ENCODE peak calls at places on chromosome 19, in four cellular contexts. K, Q, S and U are unnamed samples.

GRCh38 chr19:17766543-17767131 is 15.4 kb downstream of the FCHO1 start:
- DNase-seq in Q (peak; percentile 70), S (peak; percentile 92), K (peak; percentile 88), U (peak; percentile 96)

GRCh38 chr19:17686592-17687042 is 1.5 kb downstream of the UNC13A start:
- DNase-seq in Q (peak; percentile 51), S (peak; percentile 37), K (peak; percentile 76), U (peak; percentile 95)

GRCh38 chr19:31432411-31432810 is 83.2 kb upstream of the TSHZ3 start:
- DNase-seq in Q (no peak), S (no peak), K (no peak), U (no peak)

GRCh38 chr19:27885361-27885760 is 1327.6 kb downstream of the UQCRFS1 start:
- DNase-seq in S (no peak), K (no peak), Q (no peak), U (peak; percentile 45)

GRCh38 chr19:6725513-6726231 is 5.2 kb upstream of the C3 start:
- DNase-seq in K (peak; percentile 45), S (no peak), Q (no peak), U (no peak)

GRCh38 chr19:45290381-45290931 is 32.2 kb downstream of the CKM start:
- DNase-seq in Q (no peak), K (peak; percentile 34), S (no peak), U (no peak)

GRCh38 chr19:16470911-16471811 is 609 bp downstream of the EPS15L1 start:
- DNase-seq in K (peak; percentile 93), S (peak; percentile 39), Q (no peak), U (peak; percentile 64)

GRCh38 chr19:14082675-14082960 is 3.0 kb downstream of the C19orf67 start:
- DNase-seq in Q (no peak), K (no peak), S (no peak), U (no peak)

GRCh38 chr19:52270266-52270885 is 989 bp downstream of the ZNF766 start:
- DNase-seq in S (peak; percentile 37), K (peak; percentile 82), Q (no peak), U (peak; percentile 53)

GRCh38 chr19:4140237-4140711 is 13.2 kb upstream of the CREB3L3 start:
- DNase-seq in S (peak; percentile 83), Q (no peak), K (peak; percentile 94), U (peak; percentile 78)

GRCh38 chr19:51689751-51690358 is 3.3 kb upstream of the SPACA6 start:
- DNase-seq in S (peak; percentile 69), Q (peak; percentile 46), K (peak; percentile 84), U (peak; percentile 92)

GRCh38 chr19:45975296-45975695 is 1.6 kb upstream of the NOVA2 start:
- DNase-seq in K (no peak), S (no peak), Q (no peak), U (no peak)

GRCh38 chr19:38867176-38867780 is 10.8 kb downstream of the RINL start:
- DNase-seq in S (no peak), Q (no peak), K (no peak), U (no peak)

GRCh38 chr19:38868551-38868950 is 9.5 kb downstream of the RINL start:
- DNase-seq in K (no peak), S (no peak), Q (no peak), U (no peak)

GRCh38 chr19:38870612-38871011 is 7.5 kb downstream of the RINL start:
- DNase-seq in S (no peak), Q (no peak), K (peak; percentile 65), U (no peak)

GRCh38 chr19:38869160-38869835 is 8.8 kb downstream of the RINL start:
- DNase-seq in Q (no peak), S (no peak), K (peak; percentile 86), U (no peak)

DNA sequence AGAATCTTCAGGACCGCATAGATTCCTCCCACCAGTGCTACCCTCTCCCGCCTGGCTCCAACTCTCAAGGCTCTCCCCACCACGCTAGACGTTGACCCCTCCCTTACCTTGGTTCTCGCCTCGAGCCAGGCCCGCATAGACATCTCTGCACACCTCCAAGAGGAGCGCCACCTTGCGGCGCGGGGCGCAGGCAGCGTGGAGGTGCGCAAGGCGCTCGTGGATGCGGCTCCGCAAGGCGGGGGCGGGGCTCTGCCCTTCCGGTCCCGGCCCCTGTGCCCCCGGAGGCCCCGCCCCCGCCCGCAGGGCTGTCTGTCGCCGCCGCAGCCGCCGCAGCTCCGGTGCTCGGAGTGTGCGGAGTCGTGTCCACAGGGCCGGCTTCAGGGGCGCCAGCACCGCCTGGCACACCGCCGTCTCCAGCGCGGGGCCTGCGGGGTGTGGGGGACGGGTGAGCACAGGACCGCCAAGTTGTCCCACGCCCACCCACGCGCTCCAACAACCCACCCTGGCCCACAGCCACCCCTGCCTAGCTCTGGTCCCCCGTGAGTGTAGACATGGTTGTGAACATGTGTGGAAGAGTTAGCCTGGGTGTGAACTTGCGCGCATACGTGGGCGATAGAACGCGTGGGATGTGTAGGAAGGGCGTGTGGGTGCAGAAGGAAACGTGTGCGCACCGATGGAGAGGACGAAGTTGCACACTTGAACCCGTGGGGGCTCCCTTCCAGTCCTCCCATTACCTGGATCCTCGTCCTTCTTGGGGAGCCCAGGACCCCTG is 8.1 kb downstream of the RINL start:
- DNase-seq in K (peak; percentile 89), Q (peak; percentile 79), S (peak; percentile 86), U (peak; percentile 91)
- TF ChIP-seq CTCF in K (peak; percentile 62), Q (peak; percentile 83), S (peak; percentile 77), U (peak; percentile 91)

DNA sequence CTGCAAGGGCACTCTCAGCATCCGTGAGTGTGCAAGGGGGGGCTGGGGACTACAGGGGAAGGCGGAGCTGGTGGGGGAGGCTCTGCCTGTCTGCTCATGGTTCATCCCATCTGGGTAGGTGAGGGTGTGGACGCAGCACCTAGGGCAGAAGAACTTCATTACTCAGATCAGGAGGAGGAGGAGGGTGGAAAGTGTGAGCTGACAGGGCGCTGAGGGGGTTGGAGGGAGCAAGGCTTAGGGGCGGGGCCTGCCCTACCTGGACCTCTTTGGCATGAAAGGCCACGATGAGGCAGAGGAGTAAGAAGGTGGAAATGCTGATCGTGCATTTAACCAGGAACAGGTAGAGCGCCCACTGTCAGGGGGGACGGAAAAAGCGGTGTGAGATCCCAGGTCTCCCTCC is 4.5 kb downstream of the KCNN4 start:
- DNase-seq in Q (no peak), K (peak; percentile 65), S (peak; percentile 3), U (no peak)
- H3K36me3 ChIP-seq in Q (no peaks in the 10 kb centered on the region), K (peaks cover 1% of the 10 kb centered on the region), S (no peaks in the 10 kb centered on the region), U (no peaks in the 10 kb centered on the region)

DNA sequence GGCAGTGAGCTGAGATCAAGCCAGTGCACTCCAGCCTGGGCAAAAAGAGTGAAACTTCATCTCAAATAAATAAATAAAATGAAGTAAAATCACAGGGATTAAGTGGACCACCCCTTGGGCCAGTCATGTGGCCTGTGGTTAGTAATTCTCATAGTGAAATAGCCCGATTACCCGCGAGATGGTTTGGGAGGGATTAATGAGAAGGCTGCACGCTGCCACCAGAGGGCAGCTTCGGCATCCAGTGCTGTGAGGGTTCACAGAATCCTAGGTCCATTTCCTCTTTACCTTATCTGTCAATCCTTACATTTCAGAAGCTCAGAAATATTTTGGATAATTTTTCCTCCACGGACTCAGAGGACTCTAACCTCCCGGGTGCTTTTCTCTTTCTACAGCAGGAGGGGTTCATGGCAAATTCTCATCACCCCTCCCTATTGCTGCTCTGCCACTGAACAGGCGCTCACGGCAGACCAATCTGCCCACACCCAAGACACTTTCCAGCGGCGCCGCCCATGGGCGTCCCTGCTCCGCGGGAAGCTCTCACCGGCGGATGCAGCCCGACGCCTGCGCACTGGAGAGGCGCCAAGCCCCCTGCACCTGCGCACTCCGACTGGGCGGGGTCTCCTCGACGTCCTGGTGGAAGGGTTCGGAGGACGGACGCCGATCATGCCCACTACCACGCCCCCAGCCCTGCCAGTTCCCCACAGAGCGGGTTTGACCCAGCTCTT is 11.0 kb downstream of the ZNF835 start:
- DNase-seq in Q (peak; percentile 27), K (peak; percentile 68), S (no peak), U (no peak)
- TF ChIP-seq CTCF in Q (peak; percentile 51), K (no peak), S (no peak), U (no peak)

GRCh38 chr19:19006213-19006612 is 27.1 kb downstream of the SUGP2 start:
- DNase-seq in Q (no peak), S (no peak), K (no peak), U (no peak)
- H3K36me3 ChIP-seq in Q (peaks cover 96% of the 10 kb centered on the region), S (no peaks in the 10 kb centered on the region), K (peaks cover 88% of the 10 kb centered on the region), U (peaks cover 90% of the 10 kb centered on the region)

DNA sequence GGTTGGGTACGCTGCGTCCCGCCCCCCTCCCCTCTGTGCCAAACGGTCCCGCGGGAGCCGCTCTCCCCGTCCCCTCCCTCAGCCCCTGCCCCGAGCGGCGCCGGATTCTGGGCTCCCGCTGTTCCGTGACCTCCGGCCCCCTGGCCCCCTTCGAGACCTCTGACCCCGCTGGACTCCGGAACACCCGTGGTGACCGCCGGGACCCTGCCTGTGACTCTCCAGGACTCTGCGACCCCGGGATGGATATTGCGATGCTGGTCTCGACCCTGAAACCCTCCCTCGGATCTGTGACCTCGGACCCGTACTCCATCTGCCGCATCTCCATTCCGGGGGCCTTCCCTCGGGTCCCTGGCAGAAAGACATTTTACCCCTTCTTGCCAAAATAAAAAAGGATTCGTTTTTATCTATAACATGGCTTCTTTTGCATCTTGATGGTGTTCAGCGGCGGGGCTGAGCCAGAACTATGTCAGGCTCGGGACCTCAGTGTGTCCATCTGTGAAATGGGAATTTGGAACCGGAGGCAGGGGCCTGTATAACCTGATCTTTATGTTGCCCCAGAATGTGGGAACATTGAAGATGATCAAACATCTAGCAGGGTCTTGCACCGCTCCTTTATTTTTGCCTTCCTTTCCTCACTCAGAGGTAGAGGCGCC is 654 bp upstream of the MEGF8 start:
- DNase-seq in K (peak; percentile 78), Q (no peak), S (no peak), U (peak; percentile 73)
- TF ChIP-seq CTCF in K (no peak), Q (no peak), S (no peak), U (peak; percentile 90)

DNA sequence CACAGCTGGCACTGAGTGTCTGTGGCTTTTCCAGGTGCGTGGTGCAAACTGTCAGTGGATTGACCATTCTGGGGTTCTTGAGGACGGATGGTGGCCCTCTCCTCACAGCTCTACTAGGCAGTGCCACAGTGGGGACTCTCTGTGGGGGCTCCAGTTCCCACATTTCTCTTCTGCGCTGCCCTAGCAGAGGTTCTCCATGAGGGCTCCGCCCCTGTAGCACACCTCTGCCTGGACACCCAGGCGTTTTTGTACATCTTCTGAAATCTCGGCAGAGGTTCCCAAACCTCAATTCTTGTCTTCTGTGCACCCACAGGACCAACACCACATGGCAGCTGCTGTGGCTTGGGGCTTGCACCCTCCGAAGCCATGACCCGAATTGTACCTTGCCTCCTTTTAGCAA is 9.2 kb downstream of the ZNF627 start:
- DNase-seq in K (no peak), Q (no peak), S (no peak), U (no peak)
- H3K36me3 ChIP-seq in K (peaks cover 36% of the 10 kb centered on the region), Q (peaks cover 27% of the 10 kb centered on the region), S (no peaks in the 10 kb centered on the region), U (peaks cover 89% of the 10 kb centered on the region)

DNA sequence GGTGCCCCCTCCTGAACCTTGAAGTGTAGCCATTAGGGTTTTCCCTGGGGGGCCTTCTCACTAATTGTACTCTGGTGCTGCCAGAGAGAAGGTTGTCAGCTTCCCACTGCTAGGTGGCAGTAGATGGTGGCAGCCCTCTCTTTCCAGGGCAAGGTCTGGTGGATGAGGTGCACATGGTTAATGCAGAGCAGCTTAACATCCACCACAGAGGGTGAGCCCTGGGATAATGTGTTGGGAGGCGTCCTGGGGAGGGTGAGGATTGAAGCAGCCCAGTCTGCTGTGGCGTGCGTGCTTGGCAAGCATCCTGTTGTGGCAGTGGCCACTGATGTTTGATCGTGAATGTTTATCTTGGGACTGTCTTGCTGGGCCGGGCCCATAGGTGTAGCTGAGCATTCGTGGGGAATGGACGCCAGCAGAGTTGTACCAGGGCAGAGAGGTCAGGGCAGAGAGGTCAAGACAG is 5.8 kb downstream of the EGLN2 start:
- DNase-seq in S (no peak), K (peak; percentile 68), Q (no peak), U (no peak)
- TF ChIP-seq CTCF in S (no peak), K (peak; percentile 14), Q (no peak), U (peak; percentile 33)